ENCODE peak calls at places on chromosomes 13 and 19, in seven cellular contexts. D is AML-193, P is lung, Q is nephron progenitor cell, Z is ELR, U is AG08396, T is ELF-1. N is an unnamed sample.

GRCh38 chr13:66296875-66297274 is 933.3 kb downstream of the PCDH9 start:
- DNase-seq in D (no peak), P (no peak), Q (no peak), Z (no peak), U (no peak), T (no peak), N (no peak)

GRCh38 chr13:32889986-32890565 is 126.1 kb upstream of the KL start:
- DNase-seq in D (no peak), P (no peak), Q (no peak), Z (peak; percentile 32), U (no peak), T (no peak), N (no peak)

GRCh38 chr13:113305208-113305607 is 8.2 kb downstream of the LAMP1 start:
- DNase-seq in D (no peak), P (no peak), Q (no peak), Z (peak; percentile 71), U (peak; percentile 67), T (no peak), N (no peak)

GRCh38 chr13:44312898-44313551 is 60.6 kb upstream of the SERP2 start:
- DNase-seq in D (no peak), P (no peak), Q (no peak), Z (peak; percentile 98), U (no peak), T (no peak), N (no peak)

GRCh38 chr19:5697890-5698634 is 8.0 kb downstream of the RPL36 start:
- DNase-seq in D (no peak), P (no peak), Q (no peak), Z (peak; percentile 36), U (no peak), T (no peak), N (no peak)

GRCh38 chr19:16801599-16801998 is 27.6 kb upstream of the SIN3B start:
- DNase-seq in D (no peak), P (no peak), Q (peak; percentile 11), Z (peak; percentile 66), U (no peak), T (no peak), N (no peak)

GRCh38 chr19:13629687-13630357 is 123.5 kb upstream of the CACNA1A start:
- DNase-seq in D (no peak), P (no peak), Q (no peak), Z (peak; percentile 97), U (no peak), T (no peak), N (no peak)

GRCh38 chr13:59318320-59318930 is 845.3 kb downstream of the DIAPH3 start:
- DNase-seq in D (peak; percentile 63), P (peak; percentile 62), Q (peak; percentile 90), Z (peak; percentile 41), U (peak; percentile 28), T (peak; percentile 69), N (no peak)

GRCh38 chr19:14149011-14149410 is 12.6 kb upstream of the ASF1B start:
- DNase-seq in D (no peak), P (no peak), Q (no peak), Z (no peak), U (no peak), T (no peak), N (no peak)

GRCh38 chr19:15815306-15815705 is at the start of gene OR10H1:
- DNase-seq in D (no peak), P (no peak), Q (no peak), Z (no peak), U (no peak), T (no peak), N (no peak)

GRCh38 chr13:24162604-24163003 is 2.1 kb downstream of the SPATA13 start:
- DNase-seq in D (no peak), P (no peak), Q (peak; percentile 15), Z (no peak), U (no peak), T (no peak), N (no peak)

GRCh38 chr13:113129921-113130750 is 7.5 kb downstream of the F10 start:
- DNase-seq in D (no peak), P (no peak), Q (no peak), Z (no peak), U (no peak), T (peak; percentile 81), N (no peak)